ENCODE peak calls at places on chromosomes 11 and 22, in seven cellular contexts. Y is esophagus squamous epithelium, S is Peyer's patch, O is HL-60, I is IMR-90, G is A549, H is foreskin fibroblast. U is an unnamed sample.
A peak's percentile ranks its signal among the peaks of the same experiment; 100 is the strongest.

GRCh38 chr11:18802381-18803257 is 11.0 kb upstream of the PTPN5 start:
- DNase-seq in Y (no peak), S (peak; percentile 24), O (no peak), I (peak; percentile 71), G (peak; percentile 66), H (peak; percentile 52), U (peak; percentile 89)

GRCh38 chr11:47236482-47236881 is 12.1 kb downstream of the ACP2 start:
- DNase-seq in Y (no peak), S (no peak), O (no peak), I (peak; percentile 68), G (no peak), H (peak; percentile 57), U (peak; percentile 69)

GRCh38 chr11:130246270-130246669 is 68.4 kb downstream of the ZBTB44 start:
- DNase-seq in Y (no peak), S (no peak), O (no peak), I (no peak), G (no peak), H (no peak), U (no peak)

GRCh38 chr22:47040486-47041145 is 278.2 kb downstream of the TBC1D22A start:
- DNase-seq in Y (no peak), S (no peak), O (no peak), I (no peak), G (no peak), H (no peak), U (no peak)

GRCh38 chr22:31853736-31854500 is 90.4 kb upstream of the YWHAH start:
- DNase-seq in Y (no peak), S (no peak), O (no peak), I (peak; percentile 30), G (no peak), H (peak; percentile 32), U (no peak)

GRCh38 chr11:72045849-72046248 is 34.5 kb downstream of the NUMA1 start:
- DNase-seq in Y (no peak), S (no peak), O (no peak), I (no peak), G (no peak), H (no peak), U (peak; percentile 68)

GRCh38 chr11:90997241-90997640 is 774.4 kb upstream of the CHORDC1 start:
- DNase-seq in Y (no peak), S (no peak), O (no peak), I (no peak), G (no peak), H (no peak), U (no peak)

GRCh38 chr11:73622920-73623593 is 23.3 kb upstream of the PLEKHB1 start:
- DNase-seq in Y (no peak), S (no peak), O (no peak), I (no peak), G (no peak), H (no peak), U (no peak)

GRCh38 chr11:126332221-126332711 is 23.2 kb upstream of the ST3GAL4 start:
- DNase-seq in Y (no peak), S (no peak), O (no peak), I (peak; percentile 90), G (no peak), H (peak; percentile 92), U (peak; percentile 80)

GRCh38 chr11:32290783-32291182 is 144.6 kb downstream of the WT1 start:
- DNase-seq in Y (no peak), S (no peak), O (no peak), I (no peak), G (no peak), H (no peak), U (no peak)

GRCh38 chr11:134478611-134479010 is 66.6 kb upstream of the B3GAT1 start:
- DNase-seq in Y (no peak), S (no peak), O (no peak), I (no peak), G (no peak), H (no peak), U (no peak)

GRCh38 chr11:47415949-47416472 is 7.6 kb downstream of the SLC39A13 start:
- DNase-seq in Y (no peak), S (no peak), O (no peak), I (peak; percentile 96), G (peak; percentile 40), H (peak; percentile 95), U (peak; percentile 95)

GRCh38 chr22:43891360-43892182 is at the start of gene PNPLA5:
- DNase-seq in Y (no peak), S (no peak), O (no peak), I (peak; percentile 38), G (no peak), H (no peak), U (peak; percentile 9)

GRCh38 chr11:8719260-8720190 is 36.9 kb downstream of the RPL27A start:
- DNase-seq in Y (no peak), S (no peak), O (no peak), I (peak; percentile 96), G (peak; percentile 80), H (peak; percentile 96), U (peak; percentile 78)

GRCh38 chr22:49203091-49203862 is 624.4 kb downstream of the BRD1 start:
- DNase-seq in Y (no peak), S (peak; percentile 10), O (no peak), I (no peak), G (no peak), H (no peak), U (no peak)

GRCh38 chr22:50012201-50013181 is at the start of gene IL17REL:
- DNase-seq in Y (no peak), S (no peak), O (no peak), I (peak; percentile 10), G (no peak), H (peak; percentile 24), U (peak; percentile 37)

GRCh38 chr22:28171713-28172112 is 252.7 kb upstream of the PITPNB start:
- DNase-seq in Y (no peak), S (no peak), O (no peak), I (no peak), G (no peak), H (no peak), U (no peak)

GRCh38 chr22:23579280-23579679 is 810 bp downstream of the IGLL1 start:
- DNase-seq in Y (no peak), S (no peak), O (no peak), I (no peak), G (no peak), H (no peak), U (no peak)

GRCh38 chr22:23576681-23577080 is 3.4 kb downstream of the IGLL1 start:
- DNase-seq in Y (no peak), S (no peak), O (no peak), I (no peak), G (no peak), H (no peak), U (no peak)

GRCh38 chr22:23580586-23581251 is 629 bp upstream of the IGLL1 start:
- DNase-seq in Y (no peak), S (no peak), O (no peak), I (no peak), G (no peak), H (no peak), U (no peak)

GRCh38 chr22:23579870-23580585 is at the start of gene IGLL1:
- DNase-seq in Y (no peak), S (no peak), O (no peak), I (no peak), G (no peak), H (no peak), U (no peak)

DNA sequence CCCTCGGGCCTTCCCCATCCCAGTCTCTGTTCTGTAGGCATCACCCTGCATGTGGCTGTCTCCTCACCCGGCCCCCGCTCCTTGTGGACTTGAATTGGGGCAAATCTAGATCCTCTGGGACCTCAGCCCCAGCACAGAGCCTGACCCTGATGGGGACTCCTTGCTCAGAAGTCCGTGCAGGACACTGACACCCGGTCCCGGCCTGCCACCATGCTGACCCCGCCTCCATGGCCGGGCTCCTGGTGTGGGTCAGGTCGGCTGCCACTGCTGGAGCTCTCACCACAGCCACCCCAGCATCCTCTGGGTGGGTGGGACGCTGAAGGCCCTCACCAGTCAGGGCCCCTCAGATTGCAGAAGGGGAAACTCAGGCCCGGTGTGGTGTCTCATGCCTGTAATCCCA is 1.8 kb downstream of the IGLL1 start:
- DNase-seq in Y (no peak), S (no peak), O (no peak), I (no peak), G (no peak), H (no peak), U (no peak)
- H3K4me3 ChIP-seq in Y (no peak overlapping the region), S (no peak overlapping the region), O (no peak overlapping the region), I (no peak overlapping the region), G (no peak overlapping the region), H (no peak overlapping the region), U (no peak overlapping the region)

DNA sequence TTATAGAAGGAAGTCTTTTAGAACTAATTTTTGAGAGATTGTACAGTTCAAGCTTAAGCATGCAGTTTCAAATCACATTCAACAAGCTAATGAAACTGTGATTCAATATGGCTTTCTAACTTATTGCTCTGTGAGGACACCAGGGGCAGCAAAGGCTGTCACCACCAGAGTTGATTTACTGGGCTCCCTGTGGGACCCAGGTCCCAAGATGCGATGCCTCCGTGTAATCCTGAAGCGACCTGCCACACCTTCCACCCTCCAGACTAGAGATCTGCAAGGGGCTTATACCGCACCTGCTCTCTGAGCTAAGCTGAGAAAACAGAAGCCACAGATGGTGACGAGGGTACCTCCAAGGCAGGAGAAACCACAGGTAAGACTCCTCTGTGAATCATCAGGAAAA is 918 bp upstream of the OR51Q1 start:
- DNase-seq in Y (no peak), S (no peak), O (no peak), I (no peak), G (no peak), H (no peak), U (no peak)
- TF ChIP-seq CTCF in Y (no peak), S (no peak), O (no peak), I (no peak), G (no peak), H (no peak), U (no peak)

GRCh38 chr22:25682071-25682470 is 59.9 kb upstream of the MYO18B start:
- DNase-seq in Y (no peak), S (no peak), O (no peak), I (no peak), G (no peak), H (no peak), U (no peak)

GRCh38 chr22:25680049-25680448 is 61.9 kb upstream of the MYO18B start:
- DNase-seq in Y (no peak), S (no peak), O (no peak), I (no peak), G (no peak), H (no peak), U (no peak)

DNA sequence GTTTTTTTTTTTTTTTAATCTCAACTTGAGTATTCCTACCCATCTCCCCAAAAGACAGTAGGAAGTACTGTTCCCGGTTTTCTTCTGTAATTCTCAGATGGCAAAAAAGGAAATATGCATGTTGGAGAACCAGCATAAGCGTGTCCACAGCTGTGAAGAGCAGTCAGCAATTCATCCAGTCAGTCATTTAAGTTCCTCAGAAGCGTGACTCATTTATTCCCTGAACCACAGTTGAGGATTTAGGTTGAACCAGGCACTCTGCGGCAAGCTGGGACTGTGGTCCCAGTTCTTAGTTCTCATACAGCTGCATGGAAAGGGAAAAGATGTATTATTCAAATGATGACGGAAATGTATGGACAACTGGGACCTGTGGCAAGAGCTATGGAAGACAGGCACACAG is 61.0 kb upstream of the MYO18B start:
- DNase-seq in Y (no peak), S (no peak), O (no peak), I (no peak), G (no peak), H (no peak), U (no peak)
- H3K4me3 ChIP-seq in Y (no peak overlapping the region), S (no peak overlapping the region), O (no peak overlapping the region), I (no peak overlapping the region), G (no peak overlapping the region), H (no peak overlapping the region), U (no peak overlapping the region)

DNA sequence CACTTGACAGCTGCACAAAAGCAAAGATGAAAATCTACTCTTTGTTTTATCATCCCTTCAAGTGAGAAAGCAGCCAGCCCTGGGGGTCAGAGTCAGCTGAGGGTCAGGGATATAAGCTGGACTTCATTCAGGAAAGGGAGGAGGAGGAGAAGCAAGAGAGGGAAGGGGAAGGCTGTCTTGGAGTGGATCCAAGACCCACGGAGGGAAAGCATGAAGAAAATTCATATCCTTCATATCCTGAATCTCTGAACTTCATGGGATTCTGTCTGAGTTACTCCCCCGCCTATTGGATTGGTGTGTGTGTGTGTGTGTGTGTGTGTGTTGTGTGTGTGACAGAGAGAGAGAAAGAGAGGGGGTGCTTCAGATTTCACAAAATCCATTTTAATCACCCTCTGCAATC is 327.7 kb downstream of the TENM4 start:
- DNase-seq in Y (no peak), S (no peak), O (no peak), I (no peak), G (no peak), H (no peak), U (peak; percentile 13)
- TF ChIP-seq CTCF in Y (no peak), S (no peak), O (no peak), I (no peak), G (no peak), H (no peak), U (no peak)